ENCODE peak calls at places on chromosomes 4 and X, in nine cellular contexts. C is AG04450; H is NCI-H345; P is SJSA1; T is activated naive CD8-positive, alpha-beta T cell treated with anti-CD3 and anti-CD28 coated beads, Interleukin-2, amount 50 U/mL, for 24 hours; K is astrocyte; E is NCI-H2081; U is left colon; X is T-helper 22 cell. Z is an unnamed sample.

GRCh38 chr4:6390357-6390756 is 82.1 kb downstream of the PPP2R2C start:
- DNase-seq in T (no peak), H (no peak), U (no peak), C (no peak), P (no peak), X (no peak), E (no peak), K (no peak), Z (peak; percentile 17)

GRCh38 chrX:45164995-45165394 is 35.7 kb downstream of the DIPK2B start:
- DNase-seq in T (no peak), P (no peak), X (no peak), H (no peak), C (no peak), U (no peak), K (no peak), E (no peak), Z (no peak)

GRCh38 chr4:120841580-120841979 is 80.9 kb downstream of the PRDM5 start:
- DNase-seq in X (no peak), C (no peak), T (no peak), H (no peak), K (peak; percentile 52), U (no peak), P (no peak), E (no peak), Z (no peak)

GRCh38 chr4:7167706-7168105 is 24.6 kb upstream of the SORCS2 start:
- DNase-seq in P (no peak), K (no peak), C (no peak), H (no peak), T (no peak), E (no peak), X (no peak), U (no peak), Z (no peak)

GRCh38 chrX:17081969-17082368 is 135.5 kb downstream of the REPS2 start:
- DNase-seq in P (no peak), T (no peak), H (no peak), U (no peak), K (no peak), E (no peak), X (no peak), C (no peak), Z (no peak)

GRCh38 chr4:158484173-158484885 is 37.4 kb upstream of the RXFP1 start:
- DNase-seq in U (no peak), P (no peak), X (no peak), T (no peak), K (peak; percentile 52), H (no peak), C (no peak), E (no peak), Z (no peak)

GRCh38 chr4:156976147-156976546 is 4.5 kb upstream of the PDGFC start:
- DNase-seq in U (no peak), C (peak; percentile 57), E (no peak), H (no peak), T (no peak), P (no peak), X (no peak), K (peak; percentile 90), Z (no peak)

GRCh38 chr4:174214102-174214878 is 69.2 kb downstream of the FBXO8 start:
- DNase-seq in X (no peak), K (no peak), C (no peak), P (no peak), H (no peak), T (no peak), U (no peak), E (no peak), Z (no peak)

GRCh38 chrX:72495041-72495440 is 77.6 kb downstream of the HDAC8 start:
- DNase-seq in C (no peak), T (no peak), X (no peak), H (no peak), U (no peak), P (no peak), K (no peak), E (no peak), Z (no peak)

GRCh38 chr4:10085828-10086505 is 30.6 kb downstream of the WDR1 start:
- DNase-seq in P (no peak), T (no peak), C (no peak), X (no peak), K (no peak), U (peak; percentile 18), E (no peak), H (no peak), Z (no peak)

GRCh38 chr4:147492761-147493160 is 11.9 kb downstream of the EDNRA start:
- DNase-seq in C (peak; percentile 58), H (no peak), E (no peak), P (no peak), T (no peak), K (peak; percentile 86), U (no peak), X (no peak), Z (peak; percentile 45)

GRCh38 chrX:108309144-108309543 is 129.1 kb downstream of the COL4A6 start:
- DNase-seq in K (peak; percentile 85), U (no peak), H (no peak), X (no peak), E (no peak), P (no peak), T (no peak), C (peak; percentile 45), Z (no peak)

GRCh38 chrX:25968920-25969319 is 169.2 kb upstream of the MAGEB18 start:
- DNase-seq in K (no peak), U (no peak), T (peak; percentile 1), P (no peak), C (peak; percentile 1), X (no peak), H (no peak), E (peak; percentile 66), Z (no peak)

GRCh38 chrX:1292581-1293310 is 24.1 kb downstream of the CSF2RA start:
- DNase-seq in T (no peak), P (no peak), X (no peak), C (no peak), K (no peak), H (no peak), U (no peak), E (no peak), Z (no peak)

GRCh38 chr4:1786544-1787362 is 6.3 kb upstream of the FGFR3 start:
- DNase-seq in U (no peak), H (no peak), E (no peak), X (no peak), P (no peak), T (no peak), C (no peak), K (no peak), Z (no peak)

GRCh38 chr4:137934046-137934445 is 308.1 kb downstream of the SLC7A11 start:
- DNase-seq in C (no peak), H (no peak), E (no peak), U (no peak), T (no peak), X (no peak), K (no peak), P (no peak), Z (no peak)

GRCh38 chrX:133921764-133922389 is 63.5 kb downstream of the GPC3 start:
- DNase-seq in E (peak; percentile 34), C (no peak), K (no peak), X (no peak), U (peak; percentile 39), P (no peak), T (peak; percentile 44), H (peak; percentile 40), Z (peak; percentile 17)

GRCh38 chr4:23279377-23279988 is 586.7 kb downstream of the GBA3 start:
- DNase-seq in H (no peak), T (no peak), X (no peak), U (no peak), C (no peak), K (peak; percentile 5), P (no peak), E (no peak), Z (no peak)

GRCh38 chr4:55330241-55330640 is 15.8 kb upstream of the SRD5A3 start:
- DNase-seq in H (no peak), E (no peak), T (no peak), U (no peak), C (no peak), P (no peak), K (no peak), X (no peak), Z (no peak)

GRCh38 chrX:29535212-29536162 is 679.9 kb upstream of the MAGEB2 start:
- DNase-seq in C (no peak), T (no peak), U (no peak), P (no peak), H (no peak), E (no peak), K (peak; percentile 21), X (no peak), Z (no peak)

GRCh38 chr4:92566284-92566683 is 262.5 kb downstream of the GRID2 start:
- DNase-seq in C (no peak), K (no peak), T (no peak), X (no peak), U (no peak), P (no peak), H (no peak), E (no peak), Z (no peak)

GRCh38 chrX:5117816-5118215 is 1110.9 kb downstream of the NLGN4X start:
- DNase-seq in C (no peak), U (no peak), X (no peak), E (no peak), T (no peak), H (no peak), P (no peak), K (no peak), Z (no peak)